ENCODE peak calls at places on chromosomes 12 and 14, in ten cellular contexts. G is SW480; F is endothelial cell; M is activated CD8-positive, alpha-beta memory T cell treated with anti-CD3 and anti-CD28 coated beads, Interleukin-2, amount 50 U/mL, for 4 hours; Q is Caki2; D is NCI-H460; C is fibroblast of mammary gland; Z is sigmoid colon; R is cardiac fibroblast; A is IMR-90. X is an unnamed sample.

GRCh38 chr12:13570005-13570694 is 373.6 kb downstream of the EMP1 start:
- DNase-seq in R (peak; percentile 9), C (peak; percentile 65), F (no peak), A (no peak), G (no peak), Z (no peak), M (no peak), D (no peak), Q (no peak), X (no peak)

GRCh38 chr12:12734561-12735071 is 17.4 kb downstream of the CDKN1B start:
- DNase-seq in Q (peak; percentile 50), Z (no peak), A (peak; percentile 75), M (no peak), G (no peak), C (peak; percentile 73), R (peak; percentile 39), F (no peak), D (no peak), X (no peak)

GRCh38 chr12:49231881-49232650 is 32.8 kb upstream of the TUBA1C start:
- DNase-seq in F (no peak), C (peak; percentile 9), D (no peak), A (no peak), Z (no peak), G (no peak), M (no peak), Q (no peak), R (no peak), X (no peak)

GRCh38 chr12:64440100-64440499 is 11.8 kb upstream of the TBK1 start:
- DNase-seq in D (no peak), F (no peak), C (no peak), G (no peak), Q (no peak), M (no peak), Z (no peak), R (no peak), A (no peak), X (no peak)

GRCh38 chr12:64900540-64900939 is 76.1 kb downstream of the TBC1D30 start:
- DNase-seq in M (no peak), F (no peak), C (peak; percentile 96), Z (no peak), G (no peak), A (peak; percentile 76), Q (no peak), D (no peak), R (peak; percentile 83), X (no peak)

GRCh38 chr14:60653388-60653690 is 4.1 kb upstream of the SIX1 start:
- DNase-seq in Q (no peak), C (no peak), D (no peak), A (no peak), F (no peak), G (no peak), R (no peak), Z (no peak), M (no peak), X (no peak)

GRCh38 chr14:95770777-95771176 is 56.9 kb upstream of the TCL1A start:
- DNase-seq in R (no peak), D (no peak), Q (no peak), A (no peak), G (no peak), M (no peak), C (no peak), F (no peak), Z (no peak), X (no peak)

GRCh38 chr14:77036484-77037337 is 8.2 kb upstream of the IRF2BPL start:
- DNase-seq in D (no peak), M (no peak), C (no peak), F (no peak), Z (no peak), Q (no peak), R (peak; percentile 16), A (no peak), G (no peak), X (no peak)

GRCh38 chr12:109757671-109758265 is 44.1 kb downstream of the FAM222A start:
- DNase-seq in D (no peak), Z (peak; percentile 44), F (no peak), M (peak; percentile 1), Q (no peak), R (no peak), C (no peak), G (no peak), A (no peak), X (no peak)

GRCh38 chr14:55153951-55154350 is 24.9 kb downstream of the LGALS3 start:
- DNase-seq in Z (no peak), M (no peak), F (no peak), Q (no peak), D (no peak), G (no peak), A (no peak), C (no peak), R (no peak), X (no peak)

GRCh38 chr12:60216226-60216625 is 620.4 kb downstream of the SLC16A7 start:
- DNase-seq in D (no peak), Z (no peak), A (no peak), Q (no peak), C (no peak), G (no peak), R (no peak), F (no peak), M (no peak), X (no peak)

GRCh38 chr12:22083167-22083566 is 37.1 kb downstream of the CMAS start:
- DNase-seq in F (no peak), Q (peak; percentile 17), D (peak; percentile 27), A (peak; percentile 35), C (peak; percentile 49), M (no peak), Z (no peak), R (peak; percentile 56), G (peak; percentile 76), X (no peak)